ENCODE peak calls at places on chromosomes 2 and 18, in five cellular contexts. One of them, this sample, is unnamed. For H3K4me1, the result is how much of the 10 kb centered on the place peaks cover.

GRCh38 chr18:3261393-3262233 is at the start of gene MYL12B:
- DNase-seq in naive thymus-derived CD4-positive, alpha-beta T cell: peak
- DNase-seq in right cardiac atrium: peak
- DNase-seq in body of pancreas: peak
- DNase-seq in PC-3: peak
- DNase-seq in this sample: peak

GRCh38 chr2:157786663-157787363 is 89.3 kb downstream of the ACVR1 start:
- DNase-seq in PC-3: no peak
- DNase-seq in body of pancreas: no peak
- DNase-seq in right cardiac atrium: no peak
- DNase-seq in naive thymus-derived CD4-positive, alpha-beta T cell: no peak
- DNase-seq in this sample: no peak

GRCh38 chr2:71067567-71068217 is 756 bp upstream of the NAGK start:
- DNase-seq in PC-3: no peak
- DNase-seq in right cardiac atrium: peak
- DNase-seq in naive thymus-derived CD4-positive, alpha-beta T cell: no peak
- DNase-seq in body of pancreas: peak
- DNase-seq in this sample: no peak

GRCh38 chr2:147588191-147588590 is 256.6 kb upstream of the ACVR2A start:
- DNase-seq in body of pancreas: no peak
- DNase-seq in right cardiac atrium: no peak
- DNase-seq in PC-3: peak
- DNase-seq in naive thymus-derived CD4-positive, alpha-beta T cell: no peak
- DNase-seq in this sample: no peak

GRCh38 chr18:731185-731584 is 18.8 kb upstream of the ENOSF1 start:
- DNase-seq in right cardiac atrium: no peak
- DNase-seq in PC-3: no peak
- DNase-seq in naive thymus-derived CD4-positive, alpha-beta T cell: no peak
- DNase-seq in body of pancreas: no peak
- DNase-seq in this sample: no peak

GRCh38 chr2:120382541-120383144 is 36.7 kb downstream of the INHBB start:
- DNase-seq in right cardiac atrium: no peak
- DNase-seq in body of pancreas: no peak
- DNase-seq in naive thymus-derived CD4-positive, alpha-beta T cell: no peak
- DNase-seq in PC-3: no peak
- DNase-seq in this sample: no peak

GRCh38 chr2:129178356-129178755 is 801.1 kb upstream of the RAB6C start:
- DNase-seq in body of pancreas: peak
- DNase-seq in right cardiac atrium: peak
- DNase-seq in PC-3: no peak
- DNase-seq in naive thymus-derived CD4-positive, alpha-beta T cell: no peak
- DNase-seq in this sample: no peak

GRCh38 chr2:29687121-29687520 is 234.3 kb downstream of the ALK start:
- DNase-seq in PC-3: no peak
- DNase-seq in right cardiac atrium: no peak
- DNase-seq in body of pancreas: no peak
- DNase-seq in naive thymus-derived CD4-positive, alpha-beta T cell: no peak
- DNase-seq in this sample: no peak

GRCh38 chr2:29281585-29281984 is 166.4 kb downstream of the CLIP4 start:
- DNase-seq in naive thymus-derived CD4-positive, alpha-beta T cell: no peak
- DNase-seq in body of pancreas: peak
- DNase-seq in PC-3: peak
- DNase-seq in right cardiac atrium: peak
- DNase-seq in this sample: no peak

GRCh38 chr2:45778720-45779171 is 127.3 kb downstream of the PRKCE start:
- DNase-seq in naive thymus-derived CD4-positive, alpha-beta T cell: peak
- DNase-seq in body of pancreas: peak
- DNase-seq in PC-3: peak
- DNase-seq in right cardiac atrium: peak
- DNase-seq in this sample: peak

GRCh38 chr2:63789318-63790051 is 52.2 kb upstream of the UGP2 start:
- DNase-seq in naive thymus-derived CD4-positive, alpha-beta T cell: no peak
- DNase-seq in right cardiac atrium: no peak
- DNase-seq in PC-3: no peak
- DNase-seq in body of pancreas: no peak
- DNase-seq in this sample: no peak

GRCh38 chr2:62313433-62314227 is 117.7 kb downstream of the B3GNT2 start:
- DNase-seq in right cardiac atrium: no peak
- DNase-seq in PC-3: no peak
- DNase-seq in body of pancreas: no peak
- DNase-seq in naive thymus-derived CD4-positive, alpha-beta T cell: no peak
- DNase-seq in this sample: no peak

GRCh38 chr18:23485386-23485785 is 17.9 kb upstream of the RMC1 start:
- DNase-seq in PC-3: no peak
- DNase-seq in right cardiac atrium: no peak
- DNase-seq in naive thymus-derived CD4-positive, alpha-beta T cell: no peak
- DNase-seq in body of pancreas: no peak
- DNase-seq in this sample: no peak

GRCh38 chr2:17853799-17854198 is 24.7 kb upstream of the KCNS3 start:
- DNase-seq in body of pancreas: no peak
- DNase-seq in PC-3: no peak
- DNase-seq in naive thymus-derived CD4-positive, alpha-beta T cell: no peak
- DNase-seq in right cardiac atrium: no peak
- DNase-seq in this sample: no peak

GRCh38 chr18:76970749-76971148 is 148.4 kb downstream of the ZNF236 start:
- DNase-seq in body of pancreas: no peak
- DNase-seq in naive thymus-derived CD4-positive, alpha-beta T cell: no peak
- DNase-seq in right cardiac atrium: no peak
- DNase-seq in PC-3: no peak
- DNase-seq in this sample: no peak

GRCh38 chr2:134623796-134624195 is 95.0 kb downstream of the TMEM163 start:
- DNase-seq in body of pancreas: no peak
- DNase-seq in right cardiac atrium: no peak
- DNase-seq in PC-3: no peak
- DNase-seq in naive thymus-derived CD4-positive, alpha-beta T cell: no peak
- DNase-seq in this sample: no peak

GRCh38 chr2:147607379-147607778 is 237.4 kb upstream of the ACVR2A start:
- DNase-seq in PC-3: no peak
- DNase-seq in right cardiac atrium: no peak
- DNase-seq in naive thymus-derived CD4-positive, alpha-beta T cell: no peak
- DNase-seq in body of pancreas: no peak
- DNase-seq in this sample: no peak

GRCh38 chr18:7987284-7987976 is 420.3 kb downstream of the PTPRM start:
- DNase-seq in right cardiac atrium: no peak
- DNase-seq in naive thymus-derived CD4-positive, alpha-beta T cell: no peak
- DNase-seq in body of pancreas: no peak
- DNase-seq in PC-3: peak
- DNase-seq in this sample: no peak

GRCh38 chr18:13809025-13809384 is 14.9 kb upstream of the MC5R start:
- DNase-seq in naive thymus-derived CD4-positive, alpha-beta T cell: no peak
- DNase-seq in right cardiac atrium: no peak
- DNase-seq in body of pancreas: peak
- DNase-seq in PC-3: peak
- DNase-seq in this sample: no peak

GRCh38 chr18:46260879-46261143 is 156.6 kb downstream of the HAUS1 start:
- DNase-seq in right cardiac atrium: no peak
- DNase-seq in body of pancreas: no peak
- DNase-seq in naive thymus-derived CD4-positive, alpha-beta T cell: no peak
- DNase-seq in PC-3: peak
- DNase-seq in this sample: no peak

GRCh38 chr2:144941743-144942488 is 422.0 kb upstream of the ZEB2 start:
- DNase-seq in naive thymus-derived CD4-positive, alpha-beta T cell: no peak
- DNase-seq in PC-3: no peak
- DNase-seq in body of pancreas: no peak
- DNase-seq in right cardiac atrium: no peak
- DNase-seq in this sample: no peak

GRCh38 chr2:105933906-105934305 is 189.2 kb downstream of the NCK2 start:
- DNase-seq in PC-3: no peak
- DNase-seq in right cardiac atrium: no peak
- DNase-seq in body of pancreas: peak
- DNase-seq in naive thymus-derived CD4-positive, alpha-beta T cell: no peak
- DNase-seq in this sample: no peak

GRCh38 chr2:168614291-168615018 is 158.4 kb downstream of the CERS6 start:
- DNase-seq in body of pancreas: no peak
- DNase-seq in right cardiac atrium: no peak
- DNase-seq in naive thymus-derived CD4-positive, alpha-beta T cell: no peak
- DNase-seq in PC-3: peak
- DNase-seq in this sample: no peak

GRCh38 chr2:101734511-101735165 is 37.1 kb downstream of the MAP4K4 start:
- DNase-seq in right cardiac atrium: no peak
- DNase-seq in PC-3: no peak
- DNase-seq in body of pancreas: no peak
- DNase-seq in naive thymus-derived CD4-positive, alpha-beta T cell: no peak
- DNase-seq in this sample: no peak

GRCh38 chr18:47209166-47209565 is 33.0 kb upstream of the IER3IP1 start:
- DNase-seq in right cardiac atrium: no peak
- DNase-seq in body of pancreas: no peak
- DNase-seq in naive thymus-derived CD4-positive, alpha-beta T cell: no peak
- DNase-seq in PC-3: no peak
- DNase-seq in this sample: no peak

GRCh38 chr2:58063641-58064040 is 17.0 kb downstream of the VRK2 start:
- DNase-seq in body of pancreas: no peak
- DNase-seq in PC-3: no peak
- DNase-seq in naive thymus-derived CD4-positive, alpha-beta T cell: no peak
- DNase-seq in right cardiac atrium: no peak
- DNase-seq in this sample: no peak

GRCh38 chr2:138209009-138209408 is 244.7 kb downstream of the HNMT start:
- DNase-seq in right cardiac atrium: no peak
- DNase-seq in PC-3: peak
- DNase-seq in naive thymus-derived CD4-positive, alpha-beta T cell: no peak
- DNase-seq in body of pancreas: no peak
- DNase-seq in this sample: no peak

GRCh38 chr2:17542471-17542870 is 2.0 kb downstream of the VSNL1 start:
- DNase-seq in right cardiac atrium: no peak
- DNase-seq in PC-3: no peak
- DNase-seq in body of pancreas: no peak
- DNase-seq in naive thymus-derived CD4-positive, alpha-beta T cell: no peak
- DNase-seq in this sample: no peak

GRCh38 chr2:190649035-190649797 is at the start of gene NAB1:
- DNase-seq in right cardiac atrium: peak
- DNase-seq in body of pancreas: peak
- DNase-seq in naive thymus-derived CD4-positive, alpha-beta T cell: no peak
- DNase-seq in PC-3: no peak
- DNase-seq in this sample: peak

GRCh38 chr18:37671119-37671518 is 105.5 kb upstream of the CELF4 start:
- DNase-seq in body of pancreas: no peak
- DNase-seq in PC-3: no peak
- DNase-seq in right cardiac atrium: no peak
- DNase-seq in naive thymus-derived CD4-positive, alpha-beta T cell: no peak
- DNase-seq in this sample: no peak

GRCh38 chr2:235009081-235009480 is 57.3 kb downstream of the SH3BP4 start:
- DNase-seq in PC-3: no peak
- DNase-seq in naive thymus-derived CD4-positive, alpha-beta T cell: no peak
- DNase-seq in right cardiac atrium: no peak
- DNase-seq in body of pancreas: no peak
- DNase-seq in this sample: no peak
- H3K4me1 ChIP-seq in PC-3: under half
- H3K4me1 ChIP-seq in naive thymus-derived CD4-positive, alpha-beta T cell: under half
- H3K4me1 ChIP-seq in right cardiac atrium: under half
- H3K4me1 ChIP-seq in body of pancreas: half or more
- H3K4me1 ChIP-seq in this sample: under half

GRCh38 chr18:56235061-56235772 is 403.2 kb downstream of the TXNL1 start:
- DNase-seq in right cardiac atrium: no peak
- DNase-seq in naive thymus-derived CD4-positive, alpha-beta T cell: no peak
- DNase-seq in body of pancreas: no peak
- DNase-seq in PC-3: no peak
- DNase-seq in this sample: no peak

GRCh38 chr18:56235773-56236115 is 402.6 kb downstream of the TXNL1 start:
- DNase-seq in right cardiac atrium: no peak
- DNase-seq in body of pancreas: no peak
- DNase-seq in PC-3: no peak
- DNase-seq in naive thymus-derived CD4-positive, alpha-beta T cell: no peak
- DNase-seq in this sample: no peak

GRCh38 chr18:56238576-56238975 is 399.8 kb downstream of the TXNL1 start:
- DNase-seq in naive thymus-derived CD4-positive, alpha-beta T cell: no peak
- DNase-seq in PC-3: peak
- DNase-seq in body of pancreas: no peak
- DNase-seq in right cardiac atrium: no peak
- DNase-seq in this sample: no peak

GRCh38 chr18:56233595-56233994 is 404.8 kb downstream of the TXNL1 start:
- DNase-seq in PC-3: peak
- DNase-seq in right cardiac atrium: peak
- DNase-seq in naive thymus-derived CD4-positive, alpha-beta T cell: no peak
- DNase-seq in body of pancreas: peak
- DNase-seq in this sample: no peak
- H3K27ac ChIP-seq in PC-3: peak
- H3K27ac ChIP-seq in right cardiac atrium: no peak
- H3K27ac ChIP-seq in naive thymus-derived CD4-positive, alpha-beta T cell: no peak
- H3K27ac ChIP-seq in body of pancreas: no peak
- H3K27ac ChIP-seq in this sample: no peak

GRCh38 chr18:35616664-35617423 is 35.3 kb downstream of the GALNT1 start:
- DNase-seq in body of pancreas: no peak
- DNase-seq in PC-3: peak
- DNase-seq in naive thymus-derived CD4-positive, alpha-beta T cell: peak
- DNase-seq in right cardiac atrium: peak
- DNase-seq in this sample: peak
- H3K4me3 ChIP-seq in body of pancreas: no peak
- H3K4me3 ChIP-seq in PC-3: peak
- H3K4me3 ChIP-seq in naive thymus-derived CD4-positive, alpha-beta T cell: peak
- H3K4me3 ChIP-seq in right cardiac atrium: no peak
- H3K4me3 ChIP-seq in this sample: no peak

GRCh38 chr2:8231909-8232308 is 449.9 kb upstream of the ID2 start:
- DNase-seq in right cardiac atrium: no peak
- DNase-seq in PC-3: no peak
- DNase-seq in naive thymus-derived CD4-positive, alpha-beta T cell: no peak
- DNase-seq in body of pancreas: no peak
- DNase-seq in this sample: no peak
- H3K4me1 ChIP-seq in right cardiac atrium: under half
- H3K4me1 ChIP-seq in PC-3: under half
- H3K4me1 ChIP-seq in naive thymus-derived CD4-positive, alpha-beta T cell: under half
- H3K4me1 ChIP-seq in body of pancreas: under half
- H3K4me1 ChIP-seq in this sample: under half

This sample was measured in CD4-positive, alpha-beta memory T cell.